ENCODE peak calls at places on chromosome 10, in four cellular contexts. Z, M, A and Y are unnamed samples.

GRCh38 chr10:28785018-28785417 is 107.7 kb downstream of the BAMBI start:
- DNase-seq in Z (no peak), M (no peak), A (no peak), Y (no peak)

GRCh38 chr10:12564173-12564572 is 214.8 kb downstream of the CAMK1D start:
- DNase-seq in Z (no peak), M (no peak), A (no peak), Y (no peak)

GRCh38 chr10:119325131-119325530 is 117.8 kb downstream of the GRK5 start:
- DNase-seq in Z (no peak), M (no peak), A (no peak), Y (no peak)

GRCh38 chr10:80473692-80474596 is 19.8 kb downstream of the TSPAN14 start:
- DNase-seq in Z (no peak), M (no peak), A (no peak), Y (no peak)

GRCh38 chr10:61285749-61286148 is 167.4 kb downstream of the TMEM26 start:
- DNase-seq in Z (no peak), M (no peak), A (no peak), Y (no peak)

GRCh38 chr10:13634207-13634606 is 47.4 kb downstream of the PRPF18 start:
- DNase-seq in Z (no peak), M (no peak), A (no peak), Y (no peak)

GRCh38 chr10:17233534-17233933 is 5.5 kb downstream of the VIM start:
- DNase-seq in Z (peak), M (peak), A (no peak), Y (no peak)

GRCh38 chr10:68756246-68756645 is 35.2 kb downstream of the CCAR1 start:
- DNase-seq in Z (no peak), M (no peak), A (no peak), Y (no peak)

GRCh38 chr10:69572159-69573055 is 815 bp downstream of the NEUROG3 start:
- DNase-seq in Z (no peak), M (no peak), A (no peak), Y (no peak)

GRCh38 chr10:119680050-119680449 is 28.9 kb downstream of the BAG3 start:
- DNase-seq in Z (no peak), M (peak), A (no peak), Y (peak)

GRCh38 chr10:20949967-20950366 is 52.9 kb upstream of the NEBL start:
- DNase-seq in Z (no peak), M (no peak), A (no peak), Y (no peak)

GRCh38 chr10:101146392-101147251 is 15.5 kb downstream of the TLX1 start:
- DNase-seq in Z (no peak), M (no peak), A (no peak), Y (no peak)

GRCh38 chr10:3924344-3924743 is 139.3 kb upstream of the KLF6 start:
- DNase-seq in Z (no peak), M (peak), A (no peak), Y (no peak)

GRCh38 chr10:3701490-3701889 is 83.5 kb downstream of the KLF6 start:
- DNase-seq in Z (no peak), M (no peak), A (no peak), Y (no peak)

GRCh38 chr10:74035324-74035723 is 37.4 kb downstream of the VCL start:
- DNase-seq in Z (no peak), M (peak), A (no peak), Y (no peak)

GRCh38 chr10:98030093-98030821 is at the start of gene CRTAC1:
- DNase-seq in Z (peak), M (peak), A (no peak), Y (no peak)

GRCh38 chr10:124680675-124681074 is 63.5 kb downstream of the FAM53B start:
- DNase-seq in Z (peak), M (no peak), A (no peak), Y (peak)

GRCh38 chr10:102738692-102739121 is 5.0 kb upstream of the WBP1L start:
- DNase-seq in Z (no peak), M (peak), A (no peak), Y (no peak)

GRCh38 chr10:20105931-20106330 is 289.7 kb downstream of the PLXDC2 start:
- DNase-seq in Z (no peak), M (no peak), A (no peak), Y (no peak)

GRCh38 chr10:122213766-122214165 is 57.3 kb upstream of the BTBD16 start:
- DNase-seq in Z (no peak), M (no peak), A (no peak), Y (no peak)

GRCh38 chr10:27742195-27742925 is 3.3 kb downstream of the MKX start:
- DNase-seq in Z (peak), M (peak), A (no peak), Y (peak)

GRCh38 chr10:24483701-24484100 is 240.0 kb downstream of the ARHGAP21 start:
- DNase-seq in Z (peak), M (no peak), A (no peak), Y (no peak)

GRCh38 chr10:133358162-133358919 is 522 bp upstream of the FUOM start:
- DNase-seq in Z (no peak), M (no peak), A (no peak), Y (peak)

GRCh38 chr10:98268694-98269386 is 846 bp upstream of the LOXL4 start:
- DNase-seq in Z (no peak), M (no peak), A (peak), Y (no peak)

GRCh38 chr10:99758241-99758891 is 24.1 kb upstream of the ABCC2 start:
- DNase-seq in Z (no peak), M (no peak), A (no peak), Y (no peak)

GRCh38 chr10:23293145-23293724 is 51.4 kb downstream of the C10orf67 start:
- DNase-seq in Z (no peak), M (peak), A (no peak), Y (no peak)

GRCh38 chr10:91350651-91351081 is 59.5 kb upstream of the HECTD2 start:
- DNase-seq in Z (no peak), M (peak), A (no peak), Y (no peak)

GRCh38 chr10:108204528-108205313 is 1040.2 kb upstream of the SORCS1 start:
- DNase-seq in Z (peak), M (no peak), A (no peak), Y (no peak)
- TF ChIP-seq CTCF in Z (peak), M (no peak), A (no peak), Y (peak)

GRCh38 chr10:112375721-112376577 is 2.0 kb downstream of the ACSL5 start:
- DNase-seq in Z (peak), M (peak), A (no peak), Y (peak)
- TF ChIP-seq POLR2AphosphoS5 in Z (peak), M (no peak), A (no peak), Y (peak)

DNA sequence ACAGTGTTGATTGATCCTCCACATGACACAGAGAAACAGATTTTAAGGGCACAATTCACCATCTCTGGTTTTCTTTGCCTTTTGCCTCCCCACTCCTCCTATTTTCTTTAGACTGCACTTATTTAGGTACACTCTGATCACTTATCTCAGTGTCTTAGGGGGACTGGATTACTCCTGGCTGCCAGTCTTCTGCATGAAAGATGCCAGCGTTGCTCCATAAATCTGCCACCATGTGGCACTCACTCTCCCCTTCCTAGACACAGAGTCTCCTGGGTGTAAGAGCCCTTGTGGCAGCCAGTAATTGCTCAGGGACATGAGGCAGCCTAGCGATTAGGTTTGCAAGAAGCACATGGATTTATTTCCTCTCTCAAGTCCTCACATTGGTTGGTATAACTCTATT is 34.5 kb upstream of the RBM20 start:
- DNase-seq in Z (no peak), M (peak), A (no peak), Y (no peak)
- TF ChIP-seq CTCF in Z (no peak), M (no peak), A (no peak), Y (no peak)

GRCh38 chr10:114432704-114433103 is 28.4 kb upstream of the AFAP1L2 start:
- DNase-seq in Z (no peak), M (no peak), A (no peak), Y (no peak)
- TF ChIP-seq POLR2AphosphoS5 in Z (no peak), M (no peak), A (no peak), Y (no peak)

DNA sequence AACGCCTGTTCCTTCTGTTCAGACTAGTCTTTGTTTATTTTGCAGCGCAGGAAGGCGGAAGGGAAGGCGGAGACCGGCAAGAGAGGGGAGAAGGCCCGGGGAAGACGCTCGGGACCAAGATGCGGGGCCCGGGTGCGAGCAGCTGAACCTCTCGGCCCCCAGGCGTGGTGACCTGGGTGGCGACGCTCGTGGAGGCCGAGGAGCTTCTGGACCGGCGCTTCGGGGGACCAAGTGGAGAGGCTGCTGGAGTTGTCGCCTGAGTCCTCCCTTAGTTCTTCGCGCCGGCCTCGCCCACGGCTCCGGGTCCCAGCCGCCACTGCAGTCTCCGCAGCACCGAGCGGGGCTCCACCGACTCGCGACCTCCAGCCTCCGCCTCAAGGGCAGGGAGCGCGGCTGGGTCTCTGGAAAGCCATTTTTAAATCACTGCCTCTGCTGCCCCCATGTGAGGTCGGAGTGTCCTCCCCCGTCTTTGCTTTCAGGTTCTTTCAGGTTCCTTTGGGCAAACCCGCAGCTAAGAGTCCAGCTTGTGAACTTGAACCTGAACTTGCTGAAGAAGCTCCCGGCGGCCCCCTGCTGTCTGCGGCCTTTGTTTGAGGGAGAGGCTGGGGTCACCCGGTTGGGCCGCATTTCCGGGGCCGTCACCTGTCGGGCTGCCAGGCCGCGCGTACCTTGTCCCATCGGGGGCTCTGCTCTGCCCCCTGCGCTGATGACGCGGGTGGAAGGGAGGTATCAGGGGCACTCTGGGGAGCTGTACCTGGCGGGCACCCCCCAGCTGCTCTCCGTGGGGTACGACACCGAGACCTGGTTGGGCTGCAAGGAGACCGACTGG is 136.0 kb downstream of the KIF20B start:
- DNase-seq in Z (peak), M (peak), A (no peak), Y (peak)
- TF ChIP-seq CTCF in Z (no peak), M (no peak), A (no peak), Y (no peak)

DNA sequence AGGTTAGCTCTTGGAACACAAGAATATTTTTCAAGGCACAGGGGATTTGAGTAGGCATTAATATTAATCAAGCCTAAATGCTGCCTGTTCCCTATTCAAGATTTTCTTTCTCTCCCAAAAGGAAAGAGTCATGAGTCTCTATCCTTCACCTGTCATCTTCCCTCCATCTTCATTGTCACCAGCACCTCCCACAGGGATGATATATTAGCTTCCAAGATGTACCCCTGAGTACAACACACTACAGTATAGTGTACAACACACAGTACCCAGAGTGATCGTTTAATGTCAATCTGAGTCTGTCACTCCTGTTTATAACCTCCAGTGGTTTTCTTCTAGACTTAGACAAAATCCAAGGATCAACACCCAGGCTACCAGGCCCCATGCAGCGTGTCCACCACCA is 50.1 kb downstream of the FAM13C start:
- DNase-seq in Z (no peak), M (no peak), A (no peak), Y (no peak)
- TF ChIP-seq POLR2AphosphoS5 in Z (no peak), M (no peak), A (no peak), Y (no peak)

GRCh38 chr10:93437000-93437945 is 44.9 kb downstream of the MYOF start:
- DNase-seq in Z (peak), M (peak), A (peak), Y (no peak)
- TF ChIP-seq CTCF in Z (no peak), M (no peak), A (no peak), Y (no peak)

DNA sequence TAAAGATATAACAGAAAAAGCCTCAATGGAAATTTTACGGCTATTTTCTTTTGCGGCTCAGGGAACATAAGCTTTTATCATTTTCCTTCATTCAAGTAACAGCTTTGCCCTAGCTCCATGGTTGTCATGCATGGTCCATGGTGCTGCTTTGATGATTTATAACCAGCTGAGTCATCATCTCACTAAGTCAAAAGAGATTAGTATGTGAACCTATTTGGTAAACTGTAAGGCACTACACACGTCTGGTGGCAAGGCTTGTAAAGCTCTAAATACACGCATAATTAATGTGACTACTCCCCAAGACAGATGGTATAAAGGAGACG is 340.3 kb downstream of the KCNMA1 start:
- DNase-seq in Z (no peak), M (no peak), A (no peak), Y (no peak)
- TF ChIP-seq POLR2AphosphoS5 in Z (no peak), M (no peak), A (no peak), Y (no peak)

GRCh38 chr10:43078986-43079273 is 2.1 kb downstream of the RET start:
- DNase-seq in Z (peak), M (no peak), A (no peak), Y (no peak)
- TF ChIP-seq CTCF in Z (peak), M (peak), A (no peak), Y (peak)

DNA sequence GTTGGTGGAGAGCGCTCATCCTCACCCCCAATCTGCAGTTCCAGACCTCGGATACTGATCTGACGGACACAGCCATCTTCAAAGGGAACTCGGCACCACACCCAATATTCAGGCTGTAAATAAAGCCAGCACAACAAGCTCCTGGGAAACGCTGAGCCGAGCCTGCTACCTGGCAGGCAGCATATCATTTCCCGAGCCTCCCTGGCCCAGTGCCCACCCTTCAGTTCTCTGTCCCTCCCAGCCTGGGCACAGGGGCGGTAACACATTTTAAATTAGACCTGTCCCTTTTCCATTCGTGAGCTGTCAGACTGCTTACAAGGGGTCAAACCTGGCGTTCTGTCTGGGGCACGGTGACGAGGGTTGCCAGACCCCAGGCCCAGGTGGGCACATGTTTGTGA is 250.5 kb downstream of the ARHGAP12 start:
- DNase-seq in Z (no peak), M (no peak), A (peak), Y (no peak)
- TF ChIP-seq POLR2AphosphoS5 in Z (no peak), M (no peak), A (no peak), Y (no peak)